ENCODE peak calls at places on chromosomes 12 and 14, in five cellular contexts. B is neuronal stem cell; M is tibial artery; S is pancreas; V is CD8-positive, alpha-beta memory T cell. N is an unnamed sample.

GRCh38 chr14:104522926-104523545 is 56.5 kb upstream of the C14orf180 start:
- DNase-seq in S (no peak), B (no peak), M (no peak), V (no peak), N (no peak)

GRCh38 chr14:104194016-104194415 is 55.6 kb downstream of the KIF26A start:
- DNase-seq in B (no peak), M (no peak), V (no peak), S (peak), N (no peak)

GRCh38 chr12:62332598-62332997 is 72.4 kb downstream of the USP15 start:
- DNase-seq in B (no peak), S (no peak), M (no peak), V (no peak), N (no peak)

GRCh38 chr14:94517641-94518257 is 8.5 kb upstream of the SERPINA12 start:
- DNase-seq in S (no peak), V (no peak), B (no peak), M (peak), N (no peak)

GRCh38 chr12:88952543-88952942 is 372.3 kb upstream of the KITLG start:
- DNase-seq in M (no peak), S (no peak), V (no peak), B (no peak), N (no peak)

GRCh38 chr14:105072892-105073719 is 7.9 kb upstream of the GPR132 start:
- DNase-seq in B (no peak), S (peak), V (no peak), M (no peak), N (no peak)

GRCh38 chr14:23454445-23454856 is 15.1 kb upstream of the NGDN start:
- DNase-seq in M (no peak), S (no peak), V (no peak), B (no peak), N (no peak)

GRCh38 chr14:21352587-21352986 is 31.2 kb downstream of the SUPT16H start:
- DNase-seq in M (no peak), V (no peak), B (no peak), S (no peak), N (no peak)

GRCh38 chr12:12870454-12870853 is 20.9 kb upstream of the GPRC5A start:
- DNase-seq in V (no peak), S (no peak), B (no peak), M (no peak), N (no peak)

GRCh38 chr12:115371711-115372110 is 687.7 kb upstream of the TBX3 start:
- DNase-seq in M (no peak), V (no peak), B (no peak), S (no peak), N (no peak)

GRCh38 chr14:72688990-72689677 is 204.8 kb downstream of the DPF3 start:
- DNase-seq in M (no peak), V (no peak), B (no peak), S (no peak), N (no peak)

GRCh38 chr12:76777765-76778216 is 13.9 kb downstream of the ZDHHC17 start:
- DNase-seq in B (no peak), M (no peak), V (no peak), S (no peak), N (no peak)

GRCh38 chr14:69680297-69680696 is 68.9 kb downstream of the SUSD6 start:
- DNase-seq in V (no peak), S (no peak), M (no peak), B (no peak), N (no peak)

GRCh38 chr14:87547536-87547935 is 445.4 kb downstream of the GALC start:
- DNase-seq in B (no peak), S (no peak), M (no peak), V (no peak), N (no peak)

GRCh38 chr12:106138646-106139421 is at the start of gene NUAK1:
- DNase-seq in M (peak), V (peak), B (peak), S (peak), N (peak)

GRCh38 chr12:92568631-92569128 is 134.1 kb upstream of the PLEKHG7 start:
- DNase-seq in M (no peak), S (no peak), B (no peak), V (no peak), N (no peak)

GRCh38 chr14:22774011-22774706 is 7.7 kb downstream of the OXA1L start:
- DNase-seq in S (no peak), B (no peak), M (no peak), V (no peak), N (no peak)

GRCh38 chr14:70052990-70053389 is 135.8 kb downstream of the SLC8A3 start:
- DNase-seq in V (no peak), S (no peak), M (no peak), B (peak), N (no peak)

GRCh38 chr12:115351513-115352077 is 667.6 kb upstream of the TBX3 start:
- DNase-seq in M (no peak), B (no peak), S (no peak), V (no peak), N (no peak)

GRCh38 chr12:28611501-28611900 is 421.2 kb downstream of the CCDC91 start:
- DNase-seq in S (no peak), V (no peak), B (no peak), M (no peak), N (no peak)

GRCh38 chr14:105517096-105517495 is 9.3 kb upstream of the TMEM121 start:
- DNase-seq in B (no peak), M (no peak), V (no peak), S (no peak), N (no peak)

GRCh38 chr14:73463411-73463810 is 5.1 kb upstream of the NUMB start:
- DNase-seq in S (no peak), V (no peak), M (peak), B (no peak), N (no peak)

GRCh38 chr14:79248771-79249170 is 962.5 kb downstream of the DIO2 start:
- DNase-seq in S (no peak), M (no peak), V (no peak), B (no peak), N (no peak)

GRCh38 chr14:30005114-30005698 is 77.6 kb upstream of the PRKD1 start:
- DNase-seq in V (no peak), S (no peak), B (peak), M (no peak), N (no peak)

GRCh38 chr14:33118653-33119052 is 180.0 kb downstream of the NPAS3 start:
- DNase-seq in M (no peak), S (no peak), V (no peak), B (no peak), N (peak)

GRCh38 chr12:100127766-100128508 is 14.7 kb downstream of the BLTP3B start:
- DNase-seq in V (no peak), S (no peak), M (no peak), B (no peak), N (no peak)

GRCh38 chr12:89328483-89329030 is 23.7 kb downstream of the DUSP6 start:
- DNase-seq in B (no peak), M (no peak), V (no peak), S (no peak), N (peak)

GRCh38 chr14:81849714-81850113 is 316.1 kb upstream of the SEL1L start:
- DNase-seq in B (no peak), S (no peak), M (no peak), V (no peak), N (no peak)

GRCh38 chr14:103070971-103071542 is 13.0 kb upstream of the LBHD2 start:
- DNase-seq in V (no peak), B (no peak), S (peak), M (no peak), N (peak)

GRCh38 chr12:109377139-109377685 is 29.5 kb downstream of the MYO1H start:
- DNase-seq in S (no peak), V (no peak), B (no peak), M (no peak), N (no peak)

GRCh38 chr12:77231548-77231947 is 166.2 kb upstream of the E2F7 start:
- DNase-seq in V (no peak), M (peak), S (no peak), B (no peak), N (no peak)

GRCh38 chr12:132605055-132605441 is 5.3 kb downstream of the LRCOL1 start:
- DNase-seq in B (no peak), M (no peak), S (peak), V (no peak), N (no peak)

GRCh38 chr12:24360057-24360456 is 410.6 kb upstream of the SOX5 start:
- DNase-seq in V (no peak), M (no peak), S (no peak), B (no peak), N (no peak)

GRCh38 chr12:7959278-7960063 is 23.5 kb upstream of the SLC2A3 start:
- DNase-seq in M (no peak), B (peak), V (peak), S (no peak), N (no peak)

GRCh38 chr14:50736932-50737419 is 68.9 kb upstream of the SAV1 start:
- DNase-seq in V (no peak), M (no peak), S (no peak), B (no peak), N (no peak)

DNA sequence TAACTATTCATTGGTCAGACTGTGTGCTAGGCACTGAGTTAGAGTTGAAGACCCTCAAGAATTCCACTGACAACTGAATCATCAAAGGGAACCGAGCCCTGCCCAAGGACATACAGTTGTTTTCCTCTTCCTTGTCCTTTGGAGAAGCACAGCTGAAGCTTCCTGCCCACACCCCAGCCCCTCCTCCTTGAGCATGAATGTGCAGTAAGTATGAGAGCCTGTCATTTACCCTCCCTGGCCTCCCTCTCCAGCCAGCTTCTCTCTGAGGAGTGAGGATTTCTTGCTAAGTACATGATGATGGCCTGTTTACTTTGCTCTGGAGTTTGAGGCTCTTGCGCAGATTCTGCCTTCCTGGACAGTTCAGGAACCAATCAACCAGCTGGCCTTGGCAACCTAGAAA is 235.2 kb downstream of the CACNA1C start:
- DNase-seq in V (no peak), B (no peak), M (peak), S (no peak), N (no peak)
- H3K27ac ChIP-seq in V (no peak), B (no peak), M (peak), S (no peak), N (no peak)

DNA sequence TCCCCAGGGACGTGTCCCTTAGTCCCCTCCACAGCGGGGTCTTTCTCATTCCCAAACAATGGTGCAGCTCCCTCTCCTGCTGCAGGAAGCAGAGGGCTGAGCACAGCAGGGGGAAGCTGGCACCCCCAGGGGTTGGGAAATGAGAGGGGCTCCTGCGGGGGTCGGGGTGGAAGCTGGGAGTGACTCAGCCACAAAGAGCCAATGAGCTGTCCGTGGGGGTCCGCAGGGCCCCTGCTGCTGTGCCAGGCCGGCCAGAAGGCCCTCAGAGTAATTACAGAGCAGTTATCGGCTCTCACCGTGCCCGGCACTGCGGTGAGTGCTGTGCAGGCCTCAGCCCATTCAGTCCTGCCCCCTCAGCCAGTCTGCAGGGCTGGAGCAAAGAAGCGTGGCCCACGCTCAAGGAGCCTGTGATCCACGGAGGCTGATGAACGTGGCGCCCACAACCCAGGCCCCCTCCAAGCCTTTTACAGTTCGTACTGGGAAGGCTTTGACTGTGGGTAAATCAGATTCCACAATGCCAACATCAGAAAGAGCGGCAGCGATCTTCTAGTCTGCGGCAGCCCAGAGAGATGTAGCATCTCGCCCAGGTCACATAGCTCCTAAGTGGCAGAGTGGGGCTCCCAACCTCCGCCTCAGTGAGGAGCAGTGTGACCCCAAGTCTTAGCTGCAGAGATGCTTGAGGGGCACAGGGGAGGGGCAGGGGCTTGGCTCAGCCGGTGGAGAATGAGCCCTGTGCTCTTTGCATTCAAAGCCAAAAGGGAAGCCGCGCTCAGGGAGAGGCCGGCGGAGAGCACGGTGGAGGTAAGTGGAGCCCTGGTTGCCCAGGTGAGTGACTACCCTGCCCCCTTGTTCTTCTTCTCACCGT is 43.4 kb downstream of the SLC6A12 start:
- DNase-seq in V (no peak), M (no peak), B (no peak), S (peak), N (no peak)
- H3K27ac ChIP-seq in V (no peak), M (no peak), B (no peak), S (no peak), N (no peak)

DNA sequence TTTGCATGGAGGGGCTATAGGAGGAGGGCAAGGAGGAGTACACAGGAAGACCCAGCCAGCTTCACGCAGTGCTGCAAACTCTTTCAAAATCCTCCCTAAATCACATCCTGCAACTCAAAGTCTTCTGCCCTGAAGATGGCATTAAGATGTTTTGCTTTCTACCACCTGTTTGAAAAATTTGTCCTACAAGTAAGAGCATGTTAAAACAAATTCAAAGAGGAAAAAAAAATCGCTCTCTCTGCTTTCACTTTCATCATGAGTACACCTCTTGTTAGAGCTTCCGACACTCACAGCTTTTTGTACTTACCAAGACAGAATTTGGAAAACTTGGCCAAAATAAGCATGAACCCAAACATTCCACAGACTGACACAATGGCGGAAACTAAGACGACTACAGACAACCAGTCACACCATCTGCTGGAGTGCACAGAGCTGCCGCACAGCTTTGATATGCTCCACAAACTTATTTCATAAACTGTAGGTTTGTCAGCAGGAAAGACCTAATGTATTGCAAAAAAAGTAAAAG is 21.3 kb downstream of the GCH1 start:
- DNase-seq in M (no peak), V (peak), S (no peak), B (no peak), N (no peak)
- H3K27ac ChIP-seq in M (peak), V (peak), S (no peak), B (no peak), N (peak)

GRCh38 chr12:94725375-94726168 is 75.2 kb upstream of the TMCC3 start:
- DNase-seq in V (no peak), M (peak), B (no peak), S (no peak), N (no peak)
- H3K27ac ChIP-seq in V (no peak), M (no peak), B (no peak), S (no peak), N (no peak)

DNA sequence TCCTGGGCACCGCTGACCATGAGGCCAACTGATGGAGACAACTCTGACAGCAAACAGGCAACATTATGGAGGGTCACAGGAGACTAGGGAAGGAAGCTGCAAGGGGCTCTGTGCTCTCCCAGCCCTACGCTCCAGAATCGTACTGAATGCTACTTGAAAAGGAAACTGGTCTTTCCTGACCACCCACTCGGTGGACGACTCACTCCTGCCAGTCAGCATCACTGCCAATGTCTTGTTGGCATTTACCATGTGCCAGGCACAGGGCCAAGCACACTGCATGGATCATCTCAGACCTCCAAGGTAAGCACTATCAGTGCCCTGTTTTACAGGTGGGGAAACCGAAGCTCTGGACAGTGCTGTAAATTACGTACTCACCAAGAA is 38.0 kb downstream of the CCDC85C start:
- DNase-seq in M (no peak), B (no peak), S (no peak), V (no peak), N (no peak)
- H3K27ac ChIP-seq in M (no peak), B (no peak), S (no peak), V (no peak), N (no peak)

GRCh38 chr12:121156365-121156764 is 23.7 kb downstream of the P2RX7 start:
- DNase-seq in V (no peak), B (no peak), S (no peak), M (no peak), N (no peak)
- H3K27ac ChIP-seq in V (no peak), B (no peak), S (no peak), M (no peak), N (peak)

GRCh38 chr14:65044596-65044959 is 57.7 kb downstream of the MAX start:
- DNase-seq in S (no peak), B (no peak), M (no peak), V (no peak), N (no peak)

GRCh38 chr14:65045691-65046090 is 56.6 kb downstream of the MAX start:
- DNase-seq in M (no peak), S (no peak), B (no peak), V (no peak), N (no peak)

GRCh38 chr14:65045011-65045410 is 57.3 kb downstream of the MAX start:
- DNase-seq in M (no peak), V (no peak), B (no peak), S (no peak), N (no peak)

GRCh38 chr14:65042731-65043372 is 56.2 kb downstream of the FNTB start:
- DNase-seq in S (no peak), V (no peak), B (no peak), M (no peak), N (no peak)

GRCh38 chr14:65043893-65044595 is 57.3 kb downstream of the FNTB start:
- DNase-seq in V (no peak), S (no peak), B (no peak), M (no peak), N (no peak)
- H3K27ac ChIP-seq in V (no peak), S (no peak), B (no peak), M (no peak), N (no peak)

DNA sequence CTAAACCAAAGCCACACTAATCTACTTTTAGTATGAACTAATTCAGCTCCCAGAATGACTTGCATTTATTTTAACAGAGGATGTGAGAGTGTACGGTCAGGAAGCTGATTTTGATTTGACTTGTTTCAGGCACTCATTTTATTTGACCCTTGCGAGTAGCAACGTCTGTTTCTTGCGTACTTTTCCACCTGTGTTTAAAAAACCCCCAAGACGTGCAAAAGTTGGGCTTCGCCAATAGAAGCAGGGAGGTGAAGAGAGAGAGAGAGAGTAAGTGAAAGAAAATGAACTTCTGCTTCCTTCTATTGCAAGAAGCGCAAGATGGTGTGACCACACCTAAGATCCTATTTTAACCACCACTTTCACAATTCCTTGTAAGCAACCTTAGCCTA is 6.7 kb upstream of the SLC15A4 start:
- DNase-seq in V (no peak), S (no peak), M (no peak), B (no peak), N (no peak)
- H3K27ac ChIP-seq in V (no peak), S (no peak), M (no peak), B (no peak), N (no peak)

GRCh38 chr12:25827141-25827540 is 131.3 kb upstream of the RASSF8 start:
- DNase-seq in S (no peak), B (no peak), M (no peak), V (no peak), N (no peak)

GRCh38 chr12:25828188-25828587 is 130.3 kb upstream of the RASSF8 start:
- DNase-seq in S (no peak), M (no peak), B (no peak), V (no peak), N (no peak)

GRCh38 chr12:25830456-25830855 is 128.0 kb upstream of the RASSF8 start:
- DNase-seq in B (no peak), M (no peak), V (no peak), S (no peak), N (no peak)

GRCh38 chr12:25827747-25828146 is 130.7 kb upstream of the RASSF8 start:
- DNase-seq in B (no peak), S (no peak), V (no peak), M (no peak), N (no peak)

GRCh38 chr12:25829192-25829591 is 129.3 kb upstream of the RASSF8 start:
- DNase-seq in B (no peak), M (peak), V (no peak), S (no peak), N (no peak)
- H3K27ac ChIP-seq in B (no peak), M (peak), V (no peak), S (no peak), N (no peak)

N was measured in dorsolateral prefrontal cortex.